ENCODE peak calls at places on chromosome 18, in four cellular contexts. B is CD4-positive, CD25-positive, alpha-beta regulatory T cell; G is heart left ventricle; K is CD4-positive, alpha-beta T cell. L is an unnamed sample.

GRCh38 chr18:54235871-54236270 is 11.4 kb upstream of the MBD2 start:
- DNase-seq in G (no peak), K (no peak), B (no peak), L (no peak)

GRCh38 chr18:77702686-77703085 is 453.0 kb downstream of the GALR1 start:
- DNase-seq in G (no peak), B (no peak), K (no peak), L (no peak)

GRCh38 chr18:7333163-7333562 is 102.3 kb downstream of the LRRC30 start:
- DNase-seq in B (no peak), G (no peak), K (no peak), L (no peak)

GRCh38 chr18:55998071-55998522 is 410.1 kb upstream of the TCF4 start:
- DNase-seq in B (no peak), G (no peak), K (no peak), L (no peak)

GRCh38 chr18:8656226-8656625 is 47.0 kb downstream of the RAB12 start:
- DNase-seq in K (no peak), G (no peak), B (no peak), L (no peak)

GRCh38 chr18:49381267-49381865 is 79.1 kb downstream of the DYM start:
- DNase-seq in G (no peak), K (no peak), B (no peak), L (no peak)

GRCh38 chr18:74990563-74991081 is 218.3 kb downstream of the PTGR3 start:
- DNase-seq in B (no peak), G (no peak), K (no peak), L (no peak)

GRCh38 chr18:28143725-28144124 is 33.2 kb downstream of the CDH2 start:
- DNase-seq in B (no peak), K (no peak), G (no peak), L (no peak)

GRCh38 chr18:26421503-26421902 is 126.8 kb downstream of the KCTD1 start:
- DNase-seq in K (no peak), G (no peak), B (no peak), L (no peak)

GRCh38 chr18:46920067-46920466 is 2.7 kb downstream of the KATNAL2 start:
- DNase-seq in K (no peak), G (no peak), B (no peak), L (no peak)

GRCh38 chr18:47254341-47254939 is 3.0 kb upstream of the SKOR2 start:
- DNase-seq in G (peak; percentile 42), K (no peak), B (no peak), L (no peak)

GRCh38 chr18:75694292-75694691 is 266.8 kb upstream of the SMIM21 start:
- DNase-seq in K (no peak), B (no peak), G (no peak), L (no peak)

GRCh38 chr18:75252136-75252535 is 41.5 kb downstream of the TSHZ1 start:
- DNase-seq in G (no peak), B (no peak), K (no peak), L (no peak)